ENCODE peak calls at places on chromosome 1, in four cellular contexts. Y is uterus; J is activated T-cell treated with anti-CD3 and anti-CD28 coated beads, Interleukin-2, amount 50 U/mL, for 4 hours; D is heart right ventricle. K is an unnamed sample.

GRCh38 chr1:68213843-68214242 is 18.5 kb downstream of the WLS start:
- DNase-seq in Y (peak; percentile 79), J (no peak), D (peak; percentile 65), K (peak; percentile 82)

GRCh38 chr1:156813750-156814570 is 2.7 kb downstream of the SH2D2A start:
- DNase-seq in Y (peak; percentile 49), J (peak; percentile 81), D (peak; percentile 64), K (peak; percentile 76)

GRCh38 chr1:239268007-239268406 is 118.4 kb upstream of the CHRM3 start:
- DNase-seq in Y (no peak), J (no peak), D (no peak), K (no peak)

GRCh38 chr1:156623946-156624813 is 5.0 kb downstream of the HAPLN2 start:
- DNase-seq in Y (peak; percentile 63), J (no peak), D (peak; percentile 64), K (peak; percentile 64)

GRCh38 chr1:115729765-115730164 is 38.7 kb downstream of the CASQ2 start:
- DNase-seq in Y (no peak), J (no peak), D (no peak), K (no peak)

GRCh38 chr1:183806086-183806485 is 1.2 kb downstream of the RGL1 start:
- DNase-seq in Y (no peak), J (no peak), D (no peak), K (no peak)

GRCh38 chr1:116508984-116509980 is 61.5 kb downstream of the CD58 start:
- DNase-seq in Y (no peak), J (peak; percentile 30), D (no peak), K (no peak)

GRCh38 chr1:198157847-198158765 is 1.3 kb downstream of the NEK7 start:
- DNase-seq in Y (no peak), J (no peak), D (no peak), K (no peak)

GRCh38 chr1:20609541-20609940 is 20.6 kb downstream of the CDA start:
- DNase-seq in Y (no peak), J (no peak), D (no peak), K (no peak)

GRCh38 chr1:169902750-169903149 is 9.1 kb upstream of the SCYL3 start:
- DNase-seq in Y (no peak), J (no peak), D (no peak), K (no peak)

GRCh38 chr1:159869173-159869572 is 6.7 kb upstream of the VSIG8 start:
- DNase-seq in Y (no peak), J (no peak), D (no peak), K (no peak)

GRCh38 chr1:96541491-96541890 is 180.1 kb upstream of the PTBP2 start:
- DNase-seq in Y (no peak), J (no peak), D (no peak), K (no peak)

GRCh38 chr1:161491472-161491871 is 13.8 kb upstream of the FCGR2A start:
- DNase-seq in Y (no peak), J (no peak), D (no peak), K (no peak)

GRCh38 chr1:19569786-19570185 is 74.3 kb upstream of the NBL1 start:
- DNase-seq in Y (no peak), J (no peak), D (no peak), K (no peak)

GRCh38 chr1:8211620-8212442 is 106.1 kb upstream of the SLC45A1 start:
- DNase-seq in Y (no peak), J (no peak), D (no peak), K (peak; percentile 57)

GRCh38 chr1:183778568-183779433 is 26.1 kb upstream of the RGL1 start:
- DNase-seq in Y (no peak), J (no peak), D (peak; percentile 25), K (no peak)

GRCh38 chr1:246417152-246417812 is 89.8 kb downstream of the SMYD3 start:
- DNase-seq in Y (no peak), J (no peak), D (no peak), K (no peak)

GRCh38 chr1:32311709-32312393 is 20.0 kb downstream of the HDAC1 start:
- DNase-seq in Y (no peak), J (no peak), D (no peak), K (no peak)

K was measured in left cardiac atrium.